ENCODE peak calls at places on chromosome 19, in seven cellular contexts. H is cardiac fibroblast, D is brain microvascular endothelial cell, R is GM12878, T is neural progenitor cell, L is Karpas-422, V is endodermal cell. B is an unnamed sample.

GRCh38 chr19:48624791-48625723 is 5.8 kb downstream of the SPHK2 start:
- DNase-seq in H (no peak), D (no peak), R (no peak), T (peak; percentile 59), L (no peak), V (peak; percentile 80), B (no peak)

GRCh38 chr19:5674734-5675133 is 5.6 kb downstream of the MICOS13 start:
- DNase-seq in H (no peak), D (no peak), R (no peak), T (no peak), L (no peak), V (no peak), B (no peak)

GRCh38 chr19:23116802-23117571 is at the start of gene ZNF730:
- DNase-seq in H (peak; percentile 85), D (peak; percentile 89), R (peak; percentile 13), T (peak; percentile 99), L (peak; percentile 98), V (peak; percentile 99), B (peak; percentile 86)

GRCh38 chr19:45638930-45639729 is at the start of gene EML2:
- DNase-seq in H (no peak), D (no peak), R (no peak), T (peak; percentile 94), L (peak; percentile 87), V (peak; percentile 95), B (peak; percentile 71)

GRCh38 chr19:56710437-56710836 is 38.9 kb upstream of the ZNF835 start:
- DNase-seq in H (no peak), D (no peak), R (no peak), T (no peak), L (no peak), V (no peak), B (no peak)

GRCh38 chr19:15562145-15562544 is 52.9 kb upstream of the CYP4F8 start:
- DNase-seq in H (no peak), D (no peak), R (no peak), T (no peak), L (no peak), V (peak; percentile 10), B (no peak)

GRCh38 chr19:49422407-49423277 is 599 bp downstream of the PTH2 start:
- DNase-seq in H (peak; percentile 50), D (no peak), R (no peak), T (peak; percentile 92), L (no peak), V (peak; percentile 93), B (peak; percentile 54)

GRCh38 chr19:30645946-30646577 is 273.9 kb downstream of the ZNF536 start:
- DNase-seq in H (no peak), D (no peak), R (no peak), T (no peak), L (no peak), V (no peak), B (no peak)

GRCh38 chr19:39937094-39937493 is 2.7 kb upstream of the FCGBP start:
- DNase-seq in H (no peak), D (no peak), R (peak; percentile 36), T (no peak), L (no peak), V (no peak), B (no peak)

GRCh38 chr19:15551183-15552004 is 43.1 kb downstream of the CYP4F22 start:
- DNase-seq in H (peak; percentile 27), D (no peak), R (no peak), T (no peak), L (no peak), V (peak; percentile 97), B (peak; percentile 63)

GRCh38 chr19:8673281-8673891 is 25.2 kb downstream of the ACTL9 start:
- DNase-seq in H (no peak), D (no peak), R (no peak), T (no peak), L (no peak), V (no peak), B (no peak)

GRCh38 chr19:49997709-49998108 is 27.5 kb downstream of the VRK3 start:
- DNase-seq in H (peak; percentile 28), D (peak; percentile 22), R (peak; percentile 26), T (peak; percentile 60), L (peak; percentile 84), V (peak; percentile 81), B (no peak)

GRCh38 chr19:56217039-56217949 is 15.2 kb downstream of the ZSCAN5C start:
- DNase-seq in H (peak; percentile 40), D (peak; percentile 26), R (no peak), T (peak; percentile 38), L (no peak), V (peak; percentile 86), B (peak; percentile 9)

GRCh38 chr19:41299755-41300089 is 10.2 kb upstream of the CCDC97 start:
- DNase-seq in H (peak; percentile 82), D (peak; percentile 78), R (no peak), T (no peak), L (no peak), V (no peak), B (no peak)

GRCh38 chr19:12695090-12695489 is 1.3 kb downstream of the FBXW9 start:
- DNase-seq in H (no peak), D (no peak), R (no peak), T (no peak), L (no peak), V (no peak), B (no peak)

GRCh38 chr19:17076539-17076919 is 952 bp downstream of the MYO9B start:
- DNase-seq in H (no peak), D (no peak), R (no peak), T (peak; percentile 29), L (peak; percentile 70), V (peak; percentile 62), B (peak; percentile 40)

GRCh38 chr19:7355151-7355845 is 6.6 kb downstream of the ARHGEF18 start:
- DNase-seq in H (peak; percentile 47), D (no peak), R (no peak), T (no peak), L (no peak), V (no peak), B (no peak)

GRCh38 chr19:46697142-46697960 is 19.6 kb downstream of the PRKD2 start:
- DNase-seq in H (peak; percentile 67), D (peak; percentile 73), R (no peak), T (peak; percentile 97), L (peak; percentile 63), V (peak; percentile 99), B (peak; percentile 31)

GRCh38 chr19:52094526-52094925 is 1.0 kb downstream of the ZNF841 start:
- DNase-seq in H (peak; percentile 2), D (no peak), R (no peak), T (peak; percentile 1), L (no peak), V (peak; percentile 50), B (no peak)

GRCh38 chr19:1453525-1454371 is 3.8 kb downstream of the APC2 start:
- DNase-seq in H (peak; percentile 38), D (no peak), R (no peak), T (peak; percentile 53), L (peak; percentile 80), V (peak; percentile 69), B (no peak)

GRCh38 chr19:55443045-55443823 is at the start of gene SHISA7:
- DNase-seq in H (no peak), D (no peak), R (no peak), T (peak; percentile 48), L (no peak), V (no peak), B (no peak)

GRCh38 chr19:49845433-49845832 is 5.5 kb upstream of the PTOV1 start:
- DNase-seq in H (no peak), D (no peak), R (no peak), T (no peak), L (peak; percentile 64), V (no peak), B (no peak)

GRCh38 chr19:2774953-2775555 is 8.0 kb downstream of the SGTA start:
- DNase-seq in H (no peak), D (no peak), R (no peak), T (no peak), L (no peak), V (no peak), B (no peak)
- H3K4me3 ChIP-seq in H (no peak overlapping the region), D (no peak overlapping the region), R (no peak overlapping the region), T (no peak overlapping the region), L (no peak overlapping the region), V (no peak overlapping the region), B (no peak overlapping the region)

GRCh38 chr19:4580961-4581380 is 21.5 kb upstream of the SEMA6B start:
- DNase-seq in H (no peak), D (no peak), R (no peak), T (no peak), L (no peak), V (peak; percentile 48), B (no peak)
- H3K4me3 ChIP-seq in H (peak overlapping the region; percentile 34), D (no peak overlapping the region), R (no peak overlapping the region), T (peak overlapping the region; percentile 87), L (no peak overlapping the region), V (peak overlapping the region; percentile 72), B (no peak overlapping the region)

DNA sequence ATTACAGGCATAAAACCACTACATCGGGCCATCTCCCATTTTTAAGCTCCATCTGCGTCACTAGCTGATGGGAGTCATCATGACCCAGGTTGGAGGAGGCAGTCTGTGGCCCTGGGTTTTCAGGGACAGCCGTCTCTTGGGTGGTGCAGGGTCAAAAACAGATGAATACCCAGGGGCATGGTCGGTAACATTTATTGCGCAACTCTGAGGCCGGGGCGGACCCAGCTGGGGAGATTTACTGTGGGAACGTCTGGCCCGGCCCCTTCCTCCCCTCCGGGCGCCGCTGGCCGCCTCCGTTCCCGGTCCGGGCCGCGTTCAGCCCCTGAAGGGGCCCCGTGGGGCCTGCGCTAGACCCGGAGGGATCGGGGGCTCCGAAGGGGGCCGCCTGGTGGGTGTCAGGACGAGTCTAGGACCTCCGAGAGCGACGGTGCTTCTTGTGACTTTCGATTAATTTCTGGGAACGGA is 1.3 kb upstream of the RGL3 start:
- DNase-seq in H (peak; percentile 57), D (no peak), R (no peak), T (peak; percentile 44), L (no peak), V (peak; percentile 66), B (no peak)
- H3K4me3 ChIP-seq in H (peak overlapping the region; percentile 24), D (peak overlapping the region; percentile 20), R (peak overlapping the region; percentile 40), T (peak overlapping the region; percentile 38), L (peak overlapping the region; percentile 32), V (peak overlapping the region; percentile 29), B (no peak overlapping the region)

GRCh38 chr19:4374451-4375163 is 25.7 kb downstream of the SH3GL1 start:
- DNase-seq in H (peak; percentile 95), D (peak; percentile 63), R (no peak), T (no peak), L (no peak), V (peak; percentile 76), B (no peak)
- H3K4me3 ChIP-seq in H (no peak overlapping the region), D (no peak overlapping the region), R (peak overlapping the region; percentile 52), T (no peak overlapping the region), L (peak overlapping the region; percentile 58), V (no peak overlapping the region), B (no peak overlapping the region)